ENCODE peak calls at places on chromosomes 12 and 14, in six cellular contexts. One of them, this sample, is unnamed.

GRCh38 chr12:131608740-131609665 is 101.9 kb upstream of the SFSWAP start:
- DNase-seq in HS-5: no peak
- DNase-seq in right lobe of liver: no peak
- DNase-seq in hippocampal formation: peak; percentile 77
- DNase-seq in AG08396: peak; percentile 85
- DNase-seq in keratinocyte: no peak
- DNase-seq in this sample: peak; percentile 51

GRCh38 chr12:51721281-51721940 is 127.1 kb downstream of the FIGNL2 start:
- DNase-seq in HS-5: no peak
- DNase-seq in right lobe of liver: peak; percentile 53
- DNase-seq in hippocampal formation: peak; percentile 29
- DNase-seq in AG08396: peak; percentile 71
- DNase-seq in keratinocyte: no peak
- DNase-seq in this sample: peak; percentile 42

GRCh38 chr14:101733211-101733610 is 28.3 kb upstream of the PPP2R5C start:
- DNase-seq in HS-5: peak; percentile 15
- DNase-seq in right lobe of liver: no peak
- DNase-seq in hippocampal formation: no peak
- DNase-seq in AG08396: no peak
- DNase-seq in keratinocyte: no peak
- DNase-seq in this sample: no peak

GRCh38 chr12:57087689-57088441 is 1.0 kb upstream of the NAB2 start:
- DNase-seq in HS-5: peak; percentile 87
- DNase-seq in right lobe of liver: peak; percentile 86
- DNase-seq in hippocampal formation: no peak
- DNase-seq in AG08396: peak; percentile 82
- DNase-seq in keratinocyte: no peak
- DNase-seq in this sample: peak; percentile 94

GRCh38 chr14:83816755-83817154 is 1713.2 kb upstream of the FLRT2 start:
- DNase-seq in HS-5: no peak
- DNase-seq in right lobe of liver: no peak
- DNase-seq in hippocampal formation: no peak
- DNase-seq in AG08396: no peak
- DNase-seq in keratinocyte: no peak
- DNase-seq in this sample: no peak

GRCh38 chr14:73896521-73896920 is 9.9 kb downstream of the ZNF410 start:
- DNase-seq in HS-5: no peak
- DNase-seq in right lobe of liver: no peak
- DNase-seq in hippocampal formation: no peak
- DNase-seq in AG08396: peak; percentile 5
- DNase-seq in keratinocyte: no peak
- DNase-seq in this sample: no peak

GRCh38 chr14:71651228-71651627 is 281.0 kb upstream of the RGS6 start:
- DNase-seq in HS-5: peak; percentile 56
- DNase-seq in right lobe of liver: no peak
- DNase-seq in hippocampal formation: no peak
- DNase-seq in AG08396: peak; percentile 57
- DNase-seq in keratinocyte: no peak
- DNase-seq in this sample: no peak

GRCh38 chr12:68378859-68379628 is 46.9 kb upstream of the MDM1 start:
- DNase-seq in HS-5: no peak
- DNase-seq in right lobe of liver: no peak
- DNase-seq in hippocampal formation: no peak
- DNase-seq in AG08396: no peak
- DNase-seq in keratinocyte: no peak
- DNase-seq in this sample: no peak

This sample was measured in neuronal stem cell.